ENCODE peak calls at places on chromosomes 5 and 9, in ten cellular contexts. I, H, E, N, V, U, D, X, G and W are unnamed samples.
A peak's percentile ranks its signal among the peaks of the same experiment; 100 is the strongest.

GRCh38 chr5:6190838-6191237 is 187.5 kb downstream of the MED10 start:
- DNase-seq in I (no peak), H (no peak), E (no peak), N (no peak), V (no peak), U (no peak), D (peak; percentile 44), X (no peak), G (no peak), W (no peak)

GRCh38 chr9:22514866-22515265 is 68.2 kb downstream of the DMRTA1 start:
- DNase-seq in I (peak; percentile 1), H (no peak), E (no peak), N (no peak), V (no peak), U (no peak), D (no peak), X (no peak), G (no peak), W (no peak)

GRCh38 chr9:137630684-137631083 is 11.9 kb downstream of the EHMT1 start:
- DNase-seq in I (peak; percentile 33), H (no peak), E (no peak), N (no peak), V (no peak), U (no peak), D (no peak), X (no peak), G (no peak), W (no peak)

GRCh38 chr5:170633235-170634041 is 129.6 kb downstream of the KCNIP1 start:
- DNase-seq in I (peak; percentile 85), H (peak; percentile 27), E (peak; percentile 84), N (peak; percentile 78), V (peak; percentile 85), U (peak; percentile 71), D (no peak), X (peak; percentile 37), G (no peak), W (peak; percentile 88)

GRCh38 chr5:72387985-72388384 is 67.8 kb downstream of the PTCD2 start:
- DNase-seq in I (peak; percentile 84), H (no peak), E (no peak), N (no peak), V (peak; percentile 80), U (peak; percentile 54), D (no peak), X (no peak), G (no peak), W (no peak)

GRCh38 chr9:92618633-92619225 is 51.2 kb downstream of the IPPK start:
- DNase-seq in I (no peak), H (no peak), E (peak; percentile 3), N (no peak), V (no peak), U (no peak), D (peak; percentile 67), X (no peak), G (no peak), W (no peak)

GRCh38 chr9:132249690-132250089 is 87.8 kb downstream of the NTNG2 start:
- DNase-seq in I (no peak), H (no peak), E (no peak), N (no peak), V (no peak), U (no peak), D (no peak), X (no peak), G (no peak), W (no peak)

GRCh38 chr9:13427587-13427986 is 148.1 kb upstream of the MPDZ start:
- DNase-seq in I (peak; percentile 71), H (peak; percentile 51), E (peak; percentile 73), N (peak; percentile 70), V (peak; percentile 15), U (peak; percentile 12), D (no peak), X (no peak), G (no peak), W (peak; percentile 30)

GRCh38 chr5:98770158-98770910 is 3.1 kb upstream of the RGMB start:
- DNase-seq in I (peak; percentile 69), H (peak; percentile 53), E (peak; percentile 53), N (peak; percentile 65), V (peak; percentile 21), U (no peak), D (no peak), X (no peak), G (no peak), W (peak; percentile 48)

GRCh38 chr5:34008721-34009120 is 871 bp upstream of the AMACR start:
- DNase-seq in I (no peak), H (peak; percentile 16), E (no peak), N (no peak), V (no peak), U (no peak), D (no peak), X (no peak), G (no peak), W (no peak)

GRCh38 chr5:127935398-127935797 is 148.2 kb upstream of the SLC12A2 start:
- DNase-seq in I (no peak), H (no peak), E (no peak), N (peak; percentile 37), V (no peak), U (no peak), D (no peak), X (no peak), G (no peak), W (no peak)

GRCh38 chr5:132050136-132050535 is 10.3 kb upstream of the IL3 start:
- DNase-seq in I (no peak), H (no peak), E (no peak), N (no peak), V (no peak), U (no peak), D (no peak), X (no peak), G (no peak), W (no peak)

GRCh38 chr9:70587143-70587710 is 172.8 kb upstream of the KLF9 start:
- DNase-seq in I (peak; percentile 87), H (no peak), E (no peak), N (peak; percentile 45), V (no peak), U (no peak), D (no peak), X (no peak), G (no peak), W (no peak)

GRCh38 chr5:137900925-137901817 is 11.9 kb downstream of the PKD2L2 start:
- DNase-seq in I (no peak), H (peak; percentile 38), E (no peak), N (no peak), V (no peak), U (no peak), D (no peak), X (no peak), G (no peak), W (no peak)

GRCh38 chr5:150178262-150178661 is 11.6 kb upstream of the SLC6A7 start:
- DNase-seq in I (no peak), H (peak; percentile 81), E (no peak), N (no peak), V (no peak), U (no peak), D (no peak), X (no peak), G (no peak), W (no peak)

GRCh38 chr5:77761606-77762005 is 14.5 kb downstream of the TBCA start:
- DNase-seq in I (no peak), H (no peak), E (no peak), N (no peak), V (no peak), U (no peak), D (no peak), X (no peak), G (no peak), W (no peak)

GRCh38 chr9:37732086-37732744 is 21.4 kb upstream of the TRMT10B start:
- DNase-seq in I (no peak), H (no peak), E (no peak), N (no peak), V (no peak), U (no peak), D (no peak), X (no peak), G (no peak), W (peak; percentile 84)

GRCh38 chr5:350355-350754 is 28.8 kb downstream of the AHRR start:
- DNase-seq in I (no peak), H (no peak), E (no peak), N (peak; percentile 3), V (no peak), U (no peak), D (peak; percentile 68), X (no peak), G (no peak), W (peak; percentile 42)

GRCh38 chr5:61659221-61659696 is 327.2 kb downstream of the ZSWIM6 start:
- DNase-seq in I (no peak), H (peak; percentile 80), E (peak; percentile 79), N (peak; percentile 65), V (no peak), U (no peak), D (no peak), X (no peak), G (no peak), W (no peak)

GRCh38 chr5:87127956-87128687 is 139.6 kb upstream of the RASA1 start:
- DNase-seq in I (no peak), H (no peak), E (no peak), N (no peak), V (no peak), U (no peak), D (no peak), X (no peak), G (no peak), W (no peak)

GRCh38 chr9:30075451-30076199 is 2308.8 kb upstream of the ACO1 start:
- DNase-seq in I (peak; percentile 1), H (no peak), E (no peak), N (peak; percentile 26), V (no peak), U (no peak), D (no peak), X (no peak), G (peak; percentile 8), W (no peak)

GRCh38 chr5:135244620-135245021 is 154.4 kb downstream of the MACROH2A1 start:
- DNase-seq in I (no peak), H (no peak), E (no peak), N (no peak), V (no peak), U (no peak), D (peak; percentile 70), X (no peak), G (no peak), W (no peak)

GRCh38 chr5:43642428-43642827 is 39.4 kb downstream of the NNT start:
- DNase-seq in I (no peak), H (no peak), E (no peak), N (no peak), V (no peak), U (no peak), D (no peak), X (no peak), G (no peak), W (no peak)

GRCh38 chr5:108481355-108481931 is 99.5 kb upstream of the FBXL17 start:
- DNase-seq in I (peak; percentile 42), H (peak; percentile 50), E (peak; percentile 60), N (peak; percentile 69), V (peak; percentile 6), U (no peak), D (no peak), X (no peak), G (no peak), W (peak; percentile 19)

GRCh38 chr5:124154714-124155113 is 591.7 kb downstream of the ZNF608 start:
- DNase-seq in I (no peak), H (no peak), E (no peak), N (no peak), V (no peak), U (no peak), D (no peak), X (no peak), G (no peak), W (no peak)

GRCh38 chr9:136363606-136364368 is at the start of gene DNLZ:
- DNase-seq in I (peak; percentile 78), H (peak; percentile 78), E (peak; percentile 93), N (peak; percentile 95), V (peak; percentile 84), U (no peak), D (peak; percentile 96), X (no peak), G (peak; percentile 51), W (peak; percentile 94)

GRCh38 chr5:154415114-154415513 is 30.7 kb upstream of the SAP30L start:
- DNase-seq in I (no peak), H (no peak), E (no peak), N (no peak), V (no peak), U (no peak), D (peak; percentile 63), X (no peak), G (no peak), W (no peak)

GRCh38 chr5:121503111-121503840 is 348.4 kb upstream of the FTMT start:
- DNase-seq in I (peak; percentile 1), H (peak; percentile 8), E (peak; percentile 88), N (peak; percentile 65), V (no peak), U (no peak), D (no peak), X (no peak), G (no peak), W (peak; percentile 17)